ENCODE peak calls at places on chromosomes 7 and 10, in ten cellular contexts. R, F, E, T, Z, D, V, L, U and C are unnamed samples.

GRCh38 chr10:28411648-28412047 is 108.8 kb upstream of the MPP7 start:
- DNase-seq in R (no peak), F (no peak), E (no peak), T (no peak), Z (peak; percentile 26), D (no peak), V (peak; percentile 37), L (no peak), U (no peak), C (peak; percentile 42)

GRCh38 chr7:85897967-85898366 is 711.1 kb upstream of the SEMA3D start:
- DNase-seq in R (no peak), F (no peak), E (no peak), T (no peak), Z (no peak), D (no peak), V (no peak), L (peak; percentile 11), U (no peak), C (no peak)

GRCh38 chr10:78081292-78081691 is 47.6 kb downstream of the RPS24 start:
- DNase-seq in R (no peak), F (no peak), E (no peak), T (no peak), Z (no peak), D (no peak), V (no peak), L (no peak), U (no peak), C (no peak)

GRCh38 chr7:70042533-70042932 is 444.3 kb downstream of the AUTS2 start:
- DNase-seq in R (no peak), F (no peak), E (no peak), T (no peak), Z (no peak), D (no peak), V (peak; percentile 88), L (no peak), U (no peak), C (no peak)

GRCh38 chr7:65265959-65266519 is 107.6 kb upstream of the ZNF92 start:
- DNase-seq in R (no peak), F (no peak), E (no peak), T (no peak), Z (peak; percentile 3), D (no peak), V (no peak), L (no peak), U (no peak), C (no peak)

GRCh38 chr10:70893227-70894006 is 5.1 kb upstream of the PCBD1 start:
- DNase-seq in R (no peak), F (no peak), E (no peak), T (no peak), Z (no peak), D (no peak), V (no peak), L (no peak), U (no peak), C (no peak)

GRCh38 chr7:39695852-39696586 is 72.6 kb downstream of the RALA start:
- DNase-seq in R (no peak), F (no peak), E (no peak), T (no peak), Z (no peak), D (no peak), V (no peak), L (no peak), U (no peak), C (no peak)

GRCh38 chr7:107045980-107046379 is 1.5 kb downstream of the PRKAR2B start:
- DNase-seq in R (no peak), F (no peak), E (no peak), T (peak; percentile 11), Z (no peak), D (no peak), V (no peak), L (no peak), U (no peak), C (no peak)

GRCh38 chr7:40232242-40232929 is 97.6 kb downstream of the SUGCT start:
- DNase-seq in R (peak; percentile 29), F (peak; percentile 35), E (no peak), T (peak; percentile 29), Z (peak; percentile 46), D (peak; percentile 39), V (peak; percentile 77), L (peak; percentile 69), U (no peak), C (peak; percentile 28)

GRCh38 chr7:105652359-105652993 is 71.2 kb upstream of the EFCAB10 start:
- DNase-seq in R (peak; percentile 87), F (no peak), E (peak; percentile 73), T (peak; percentile 55), Z (peak; percentile 83), D (peak; percentile 35), V (peak; percentile 72), L (peak; percentile 84), U (peak; percentile 83), C (peak; percentile 79)

GRCh38 chr7:150948791-150949251 is 29.3 kb downstream of the KCNH2 start:
- DNase-seq in R (no peak), F (no peak), E (peak; percentile 24), T (no peak), Z (no peak), D (no peak), V (no peak), L (no peak), U (peak; percentile 39), C (peak; percentile 38)

GRCh38 chr10:30758341-30758740 is 128.8 kb upstream of the LYZL2 start:
- DNase-seq in R (no peak), F (no peak), E (no peak), T (no peak), Z (no peak), D (no peak), V (peak; percentile 27), L (no peak), U (no peak), C (no peak)

GRCh38 chr10:71964669-71965515 is 697 bp downstream of the CHST3 start:
- DNase-seq in R (peak; percentile 34), F (no peak), E (peak; percentile 56), T (no peak), Z (peak; percentile 38), D (no peak), V (peak; percentile 75), L (peak; percentile 46), U (no peak), C (peak; percentile 15)

GRCh38 chr7:88204525-88205103 is 15.2 kb downstream of the SRI start:
- DNase-seq in R (no peak), F (no peak), E (no peak), T (no peak), Z (no peak), D (no peak), V (no peak), L (no peak), U (no peak), C (no peak)

GRCh38 chr7:137390076-137390475 is 46.5 kb upstream of the PTN start:
- DNase-seq in R (no peak), F (no peak), E (no peak), T (no peak), Z (no peak), D (no peak), V (no peak), L (no peak), U (no peak), C (no peak)

GRCh38 chr10:123398180-123398591 is 244.0 kb downstream of the BUB3 start:
- DNase-seq in R (no peak), F (no peak), E (no peak), T (no peak), Z (peak; percentile 78), D (no peak), V (no peak), L (no peak), U (no peak), C (peak; percentile 78)

DNA sequence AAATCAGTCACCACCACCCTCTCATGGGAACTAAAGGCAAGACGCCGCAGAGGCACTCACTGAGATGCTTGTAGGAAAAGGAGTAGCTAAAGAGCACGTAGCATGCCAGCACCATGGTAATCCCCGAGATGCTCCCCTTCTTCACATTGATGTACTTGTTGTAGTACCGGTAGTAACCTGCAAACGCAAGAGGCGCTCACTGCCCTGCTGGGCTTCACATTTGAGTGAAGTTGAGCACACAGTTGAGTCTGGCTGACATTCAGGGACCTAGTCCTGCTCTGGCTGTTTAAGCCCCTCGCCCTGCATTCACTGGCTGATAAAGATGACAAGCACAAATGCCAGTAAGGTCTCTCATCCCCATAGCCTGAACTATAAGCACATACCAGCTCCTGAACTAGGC is 6.9 kb downstream of the ATP5MF start:
- DNase-seq in R (peak; percentile 22), F (no peak), E (no peak), T (no peak), Z (peak; percentile 39), D (no peak), V (peak; percentile 44), L (no peak), U (no peak), C (no peak)
- TF ChIP-seq CTCF in R (peak; percentile 34), F (no peak), E (peak; percentile 32), T (peak; percentile 40), Z (no peak), D (peak; percentile 48), V (peak; percentile 47), L (peak; percentile 23), U (peak; percentile 39), C (peak; percentile 31)

DNA sequence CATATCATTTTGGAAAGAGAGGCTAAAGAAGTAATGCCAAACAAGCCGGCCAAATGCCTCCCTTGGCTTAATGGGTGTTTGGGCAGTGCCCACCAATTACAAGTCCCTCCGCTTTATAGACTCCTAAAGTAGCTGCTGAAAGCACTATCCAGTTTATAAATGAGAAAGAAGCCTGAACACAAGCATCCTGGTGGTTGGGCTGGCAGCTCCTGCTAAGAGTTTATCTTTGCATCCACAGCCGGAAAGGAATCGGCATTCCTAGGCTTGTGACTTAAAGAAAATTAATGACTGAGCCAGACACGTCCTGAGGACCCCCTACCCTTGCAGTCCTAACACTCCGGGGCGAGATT is 13.1 kb upstream of the NKX2-3 start:
- DNase-seq in R (no peak), F (no peak), E (no peak), T (no peak), Z (no peak), D (no peak), V (no peak), L (no peak), U (no peak), C (no peak)
- TF ChIP-seq CTCF in R (no peak), F (no peak), E (no peak), T (no peak), Z (no peak), D (no peak), V (no peak), L (no peak), U (no peak), C (no peak)

GRCh38 chr7:90216080-90216674 is 4.6 kb downstream of the STEAP2 start:
- DNase-seq in R (no peak), F (no peak), E (no peak), T (no peak), Z (no peak), D (no peak), V (peak; percentile 84), L (no peak), U (no peak), C (no peak)
- TF ChIP-seq CTCF in R (no peak), F (no peak), E (no peak), T (no peak), Z (no peak), D (no peak), V (peak; percentile 20), L (no peak), U (no peak), C (no peak)

DNA sequence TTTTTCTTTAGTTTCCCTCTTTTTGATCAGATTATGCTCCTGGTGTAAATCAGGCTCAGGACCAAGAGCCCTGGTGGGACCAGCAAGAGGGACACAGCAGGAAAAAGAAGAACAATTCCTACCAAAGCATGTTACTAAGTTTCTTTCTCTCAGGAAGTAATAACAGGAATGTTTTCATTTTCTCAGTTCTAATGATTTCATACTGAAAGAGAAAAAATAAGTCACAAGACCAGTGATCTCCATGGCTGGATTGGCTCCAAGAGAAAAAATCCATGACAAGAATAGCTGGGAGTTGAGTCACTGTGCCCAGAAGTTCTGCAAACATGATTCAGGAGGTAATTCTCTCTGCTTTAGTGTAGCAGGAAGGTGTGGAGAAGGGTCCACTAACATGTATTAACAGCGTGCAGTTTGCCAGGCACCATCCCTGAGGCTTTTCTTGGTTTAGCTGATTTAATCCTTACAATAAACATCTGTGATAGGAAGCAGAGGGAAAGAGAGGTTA is 23.8 kb upstream of the IFIT2 start:
- DNase-seq in R (no peak), F (peak; percentile 94), E (no peak), T (peak; percentile 93), Z (no peak), D (peak; percentile 85), V (peak; percentile 97), L (no peak), U (no peak), C (no peak)
- TF ChIP-seq CTCF in R (no peak), F (no peak), E (no peak), T (no peak), Z (no peak), D (no peak), V (no peak), L (no peak), U (no peak), C (no peak)